ENCODE peak calls at places on chromosomes 7 and 10, in six cellular contexts. X is A549; T is CD8-positive, alpha-beta T cell; W is HCT116; I is body of pancreas; Z is upper lobe of right lung. D is an unnamed sample.
A peak's percentile ranks its signal among the peaks of the same experiment; 100 is the strongest.

GRCh38 chr7:80054356-80054755 is 80.3 kb upstream of the GNAI1 start:
- DNase-seq in T (no peak), W (no peak), I (no peak), Z (no peak), X (no peak), D (no peak)

GRCh38 chr7:66683770-66684123 is 55.1 kb downstream of the KCTD7 start:
- DNase-seq in I (no peak), T (no peak), X (no peak), W (no peak), Z (no peak), D (no peak)

GRCh38 chr7:100222445-100223132 is 2.8 kb downstream of the PVRIG start:
- DNase-seq in T (no peak), Z (no peak), X (no peak), W (no peak), I (no peak), D (no peak)

GRCh38 chr10:117942261-117942660 is 104.5 kb downstream of the RAB11FIP2 start:
- DNase-seq in Z (no peak), X (no peak), T (no peak), I (no peak), W (no peak), D (no peak)

GRCh38 chr7:93889261-93889660 is 1.3 kb downstream of the TFPI2 start:
- DNase-seq in T (no peak), W (no peak), X (peak; percentile 45), I (no peak), Z (no peak), D (no peak)

GRCh38 chr10:3892440-3893101 is 107.6 kb upstream of the KLF6 start:
- DNase-seq in T (no peak), Z (no peak), W (no peak), X (no peak), I (no peak), D (no peak)

GRCh38 chr10:121188005-121188404 is 336.8 kb downstream of the WDR11 start:
- DNase-seq in W (no peak), I (no peak), X (no peak), T (no peak), Z (no peak), D (peak; percentile 86)

GRCh38 chr7:98879198-98879988 is 1.1 kb downstream of the TRRAP start:
- DNase-seq in T (peak; percentile 64), W (peak; percentile 27), I (peak; percentile 66), X (peak; percentile 51), Z (peak; percentile 66), D (peak; percentile 46)

GRCh38 chr7:14850039-14850438 is 52.5 kb downstream of the DGKB start:
- DNase-seq in X (no peak), W (no peak), I (no peak), Z (no peak), T (no peak), D (no peak)

GRCh38 chr10:122504551-122504950 is 43.2 kb downstream of the HTRA1 start:
- DNase-seq in I (peak; percentile 91), T (no peak), X (peak; percentile 75), W (no peak), Z (peak; percentile 90), D (no peak)

GRCh38 chr7:5766321-5766761 is 15.1 kb downstream of the RNF216 start:
- DNase-seq in X (no peak), W (no peak), T (no peak), Z (no peak), I (no peak), D (no peak)

GRCh38 chr7:100728196-100728595 is 5.2 kb upstream of the ZAN start:
- DNase-seq in X (no peak), T (no peak), Z (no peak), W (no peak), I (no peak), D (no peak)

GRCh38 chr10:110078317-110078716 is 70.5 kb downstream of the ADD3 start:
- DNase-seq in Z (no peak), W (no peak), X (no peak), I (no peak), T (no peak), D (no peak)
- H3K4me1 ChIP-seq in Z (peaks cover 72% of the 10 kb centered on the region), W (no peaks in the 10 kb centered on the region), X (peaks cover 54% of the 10 kb centered on the region), I (peaks cover 53% of the 10 kb centered on the region), T (peaks cover 87% of the 10 kb centered on the region), D (peaks cover 64% of the 10 kb centered on the region)

GRCh38 chr7:56079450-56080185 is 13.1 kb downstream of the PHKG1 start:
- DNase-seq in Z (peak; percentile 71), X (peak; percentile 40), T (no peak), I (peak; percentile 87), W (no peak), D (no peak)
- TF ChIP-seq CTCF in Z (peak; percentile 55), X (no peak), T (no peak), I (peak; percentile 57), W (no peak), D (peak; percentile 24)

GRCh38 chr7:1923409-1924053 is 253.5 kb downstream of the ELFN1 start:
- DNase-seq in Z (no peak), T (no peak), X (no peak), I (no peak), W (no peak), D (no peak)

GRCh38 chr7:1920886-1921285 is 250.8 kb downstream of the ELFN1 start:
- DNase-seq in Z (no peak), T (no peak), W (no peak), I (no peak), X (no peak), D (no peak)

GRCh38 chr7:1924185-1924817 is 254.2 kb downstream of the ELFN1 start:
- DNase-seq in T (no peak), I (no peak), Z (no peak), X (no peak), W (no peak), D (no peak)

GRCh38 chr7:1922071-1922869 is 252.2 kb downstream of the ELFN1 start:
- DNase-seq in I (no peak), Z (no peak), T (peak; percentile 29), X (no peak), W (no peak), D (no peak)

DNA sequence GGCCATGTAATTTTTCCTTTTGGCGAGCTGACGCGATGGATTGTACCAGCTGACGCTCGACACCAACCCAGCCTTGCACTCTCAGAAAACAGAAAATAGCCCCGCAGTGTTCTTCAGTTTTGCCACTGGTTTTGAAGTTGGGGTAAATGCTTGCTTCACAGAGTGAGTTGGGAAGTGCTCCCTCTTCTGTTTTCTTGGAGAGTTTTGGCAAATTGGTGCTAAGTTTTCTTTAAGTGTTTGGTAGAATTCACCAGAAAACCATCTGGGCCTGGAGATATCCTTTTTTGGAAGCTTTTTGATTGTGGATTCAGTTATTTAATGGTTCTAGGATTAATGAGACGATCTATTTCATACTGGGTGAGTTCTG is 252.8 kb downstream of the ELFN1 start:
- DNase-seq in T (no peak), I (no peak), Z (no peak), W (no peak), X (no peak), D (no peak)
- H3K4me3 ChIP-seq in T (no peak overlapping the region), I (no peak overlapping the region), Z (no peak overlapping the region), W (no peak overlapping the region), X (no peak overlapping the region), D (no peak overlapping the region)

GRCh38 chr7:107370816-107371215 is 99.0 kb upstream of the GPR22 start:
- DNase-seq in X (no peak), I (no peak), T (no peak), Z (no peak), W (no peak), D (no peak)
- H3K4me1 ChIP-seq in X (no peaks in the 10 kb centered on the region), I (no peaks in the 10 kb centered on the region), T (no peaks in the 10 kb centered on the region), Z (no peaks in the 10 kb centered on the region), W (no peaks in the 10 kb centered on the region), D (no peaks in the 10 kb centered on the region)

DNA sequence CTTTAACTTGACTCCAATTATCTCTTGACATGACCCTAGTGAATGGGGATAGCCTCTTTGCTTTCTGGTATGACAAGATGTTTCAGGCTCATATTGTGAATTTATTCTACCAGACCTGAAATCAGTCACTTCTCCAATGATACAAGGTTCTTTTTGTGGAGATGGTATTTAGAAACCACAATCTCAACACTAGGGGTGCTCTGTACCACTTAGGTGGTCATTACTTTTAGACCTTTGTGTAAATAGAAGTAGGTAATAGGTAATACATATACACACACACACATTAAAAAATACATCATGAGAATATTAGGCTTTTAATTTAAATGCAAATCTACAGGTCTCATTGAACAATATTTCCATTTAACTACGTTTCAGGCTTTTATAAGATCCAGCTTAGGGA is 199.0 kb upstream of the RHOBTB1 start:
- DNase-seq in W (no peak), X (no peak), Z (no peak), T (no peak), I (no peak), D (no peak)
- TF ChIP-seq CTCF in W (peak; percentile 34), X (no peak), Z (no peak), T (no peak), I (no peak), D (no peak)

DNA sequence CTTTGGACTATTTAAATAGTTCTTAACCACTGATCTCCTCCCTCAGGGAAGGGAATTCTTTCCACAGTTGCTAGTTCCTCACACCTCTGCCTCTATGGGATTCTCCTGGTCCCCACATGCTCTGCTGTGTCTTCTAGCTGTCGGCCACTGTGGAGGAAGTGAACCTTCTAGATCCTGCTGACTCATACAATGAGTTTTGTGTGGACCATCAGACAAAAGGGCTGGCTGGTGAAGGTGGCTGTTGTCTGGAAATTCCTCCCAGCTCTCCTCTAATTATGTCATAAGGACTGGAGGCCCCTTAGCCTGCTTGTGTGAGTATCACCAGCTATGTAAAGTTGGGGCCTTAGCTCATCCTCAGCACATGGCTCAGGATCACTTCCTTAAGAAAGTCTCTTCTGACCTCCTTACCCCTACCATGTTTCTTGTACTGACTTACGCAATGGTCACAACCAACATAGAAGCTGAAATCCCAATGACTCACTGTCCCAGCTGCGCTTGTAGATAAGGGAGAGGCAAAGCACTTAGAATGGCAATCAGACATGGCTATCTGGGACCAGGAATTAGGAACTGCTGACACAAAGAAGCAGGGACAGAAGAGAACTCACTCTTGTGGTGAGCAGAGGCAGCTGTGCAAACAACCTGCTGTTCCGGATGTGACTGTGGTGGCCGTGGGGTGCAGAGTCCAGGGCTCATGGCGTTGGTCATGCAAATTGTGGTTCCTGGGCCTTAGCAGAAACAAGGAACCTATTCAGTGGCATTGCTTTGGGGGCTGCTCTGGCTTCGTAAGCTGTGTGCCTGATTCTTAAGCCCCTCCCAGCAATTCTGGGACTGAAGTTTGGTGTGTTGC is 2.5 kb upstream of the MACC1 start:
- DNase-seq in T (peak; percentile 6), Z (peak; percentile 79), W (no peak), X (peak; percentile 39), I (peak; percentile 91), D (peak; percentile 94)
- H3K4me3 ChIP-seq in T (no peak overlapping the region), Z (no peak overlapping the region), W (no peak overlapping the region), X (no peak overlapping the region), I (no peak overlapping the region), D (no peak overlapping the region)

GRCh38 chr7:50351267-50351666 is 46.8 kb downstream of the IKZF1 start:
- DNase-seq in W (no peak), X (no peak), Z (no peak), I (no peak), T (no peak), D (no peak)
- H3K4me1 ChIP-seq in W (no peaks in the 10 kb centered on the region), X (no peaks in the 10 kb centered on the region), Z (no peaks in the 10 kb centered on the region), I (no peaks in the 10 kb centered on the region), T (peaks cover 98% of the 10 kb centered on the region), D (no peaks in the 10 kb centered on the region)